ENCODE peak calls at places on chromosomes 2 and 18, in ten cellular contexts. One of them, this sample, is unnamed.

GRCh38 chr2:119694994-119695521 is 16.1 kb downstream of the TMEM177 start:
- DNase-seq in uterus: no peak
- DNase-seq in cardiac muscle cell: peak
- DNase-seq in neural progenitor cell: no peak
- DNase-seq in cardiac fibroblast: peak
- DNase-seq in neuronal stem cell: no peak
- DNase-seq in brain microvascular endothelial cell: peak
- DNase-seq in aorta: no peak
- DNase-seq in CD8-positive, alpha-beta memory T cell: no peak
- DNase-seq in fibroblast of lung: peak
- DNase-seq in this sample: peak

GRCh38 chr2:10096641-10097040 is 16.4 kb upstream of the CYS1 start:
- DNase-seq in brain microvascular endothelial cell: no peak
- DNase-seq in uterus: no peak
- DNase-seq in aorta: no peak
- DNase-seq in neural progenitor cell: peak
- DNase-seq in CD8-positive, alpha-beta memory T cell: no peak
- DNase-seq in cardiac fibroblast: no peak
- DNase-seq in neuronal stem cell: no peak
- DNase-seq in fibroblast of lung: no peak
- DNase-seq in cardiac muscle cell: no peak
- DNase-seq in this sample: no peak

GRCh38 chr2:175206866-175207265 is 25.4 kb upstream of the ATP5MC3 start:
- DNase-seq in uterus: no peak
- DNase-seq in brain microvascular endothelial cell: no peak
- DNase-seq in neuronal stem cell: no peak
- DNase-seq in cardiac fibroblast: no peak
- DNase-seq in aorta: no peak
- DNase-seq in neural progenitor cell: no peak
- DNase-seq in CD8-positive, alpha-beta memory T cell: no peak
- DNase-seq in fibroblast of lung: no peak
- DNase-seq in cardiac muscle cell: no peak
- DNase-seq in this sample: no peak

GRCh38 chr2:196592331-196592911 is 47.1 kb upstream of the CCDC150 start:
- DNase-seq in cardiac fibroblast: peak
- DNase-seq in cardiac muscle cell: peak
- DNase-seq in fibroblast of lung: peak
- DNase-seq in neural progenitor cell: no peak
- DNase-seq in uterus: no peak
- DNase-seq in CD8-positive, alpha-beta memory T cell: no peak
- DNase-seq in brain microvascular endothelial cell: peak
- DNase-seq in aorta: peak
- DNase-seq in neuronal stem cell: peak
- DNase-seq in this sample: peak

GRCh38 chr2:53129851-53130250 is 637.8 kb upstream of the CHAC2 start:
- DNase-seq in brain microvascular endothelial cell: peak
- DNase-seq in aorta: no peak
- DNase-seq in fibroblast of lung: peak
- DNase-seq in neuronal stem cell: no peak
- DNase-seq in uterus: no peak
- DNase-seq in CD8-positive, alpha-beta memory T cell: no peak
- DNase-seq in cardiac muscle cell: peak
- DNase-seq in cardiac fibroblast: peak
- DNase-seq in neural progenitor cell: no peak
- DNase-seq in this sample: peak

GRCh38 chr2:68454719-68455118 is 12.4 kb downstream of the FBXO48 start:
- DNase-seq in aorta: no peak
- DNase-seq in brain microvascular endothelial cell: no peak
- DNase-seq in fibroblast of lung: no peak
- DNase-seq in CD8-positive, alpha-beta memory T cell: no peak
- DNase-seq in cardiac fibroblast: no peak
- DNase-seq in neuronal stem cell: no peak
- DNase-seq in uterus: no peak
- DNase-seq in neural progenitor cell: no peak
- DNase-seq in cardiac muscle cell: no peak
- DNase-seq in this sample: no peak

GRCh38 chr2:81195017-81195773 is 890.6 kb upstream of the LRRTM1 start:
- DNase-seq in neural progenitor cell: no peak
- DNase-seq in cardiac muscle cell: no peak
- DNase-seq in brain microvascular endothelial cell: no peak
- DNase-seq in CD8-positive, alpha-beta memory T cell: no peak
- DNase-seq in neuronal stem cell: no peak
- DNase-seq in fibroblast of lung: no peak
- DNase-seq in cardiac fibroblast: no peak
- DNase-seq in aorta: peak
- DNase-seq in uterus: no peak
- DNase-seq in this sample: no peak

GRCh38 chr2:26725516-26725810 is 32.9 kb downstream of the KCNK3 start:
- DNase-seq in uterus: no peak
- DNase-seq in neuronal stem cell: no peak
- DNase-seq in cardiac muscle cell: no peak
- DNase-seq in CD8-positive, alpha-beta memory T cell: no peak
- DNase-seq in aorta: no peak
- DNase-seq in brain microvascular endothelial cell: no peak
- DNase-seq in cardiac fibroblast: no peak
- DNase-seq in neural progenitor cell: no peak
- DNase-seq in fibroblast of lung: no peak
- DNase-seq in this sample: no peak

GRCh38 chr2:3305952-3306351 is 71.7 kb downstream of the EIPR1 start:
- DNase-seq in aorta: peak
- DNase-seq in brain microvascular endothelial cell: no peak
- DNase-seq in uterus: no peak
- DNase-seq in fibroblast of lung: no peak
- DNase-seq in cardiac fibroblast: no peak
- DNase-seq in neural progenitor cell: no peak
- DNase-seq in neuronal stem cell: no peak
- DNase-seq in CD8-positive, alpha-beta memory T cell: no peak
- DNase-seq in cardiac muscle cell: no peak
- DNase-seq in this sample: no peak

GRCh38 chr18:12770469-12771219 is 67.8 kb downstream of the PSMG2 start:
- DNase-seq in fibroblast of lung: no peak
- DNase-seq in uterus: no peak
- DNase-seq in cardiac muscle cell: no peak
- DNase-seq in aorta: no peak
- DNase-seq in CD8-positive, alpha-beta memory T cell: no peak
- DNase-seq in neural progenitor cell: no peak
- DNase-seq in brain microvascular endothelial cell: no peak
- DNase-seq in neuronal stem cell: no peak
- DNase-seq in cardiac fibroblast: no peak
- DNase-seq in this sample: no peak

GRCh38 chr2:47767880-47768609 is 14.9 kb upstream of the MSH6 start:
- DNase-seq in cardiac muscle cell: peak
- DNase-seq in neural progenitor cell: peak
- DNase-seq in fibroblast of lung: peak
- DNase-seq in cardiac fibroblast: peak
- DNase-seq in CD8-positive, alpha-beta memory T cell: peak
- DNase-seq in aorta: peak
- DNase-seq in neuronal stem cell: peak
- DNase-seq in uterus: peak
- DNase-seq in brain microvascular endothelial cell: peak
- DNase-seq in this sample: peak

GRCh38 chr18:28855989-28856388 is 679.1 kb upstream of the CDH2 start:
- DNase-seq in CD8-positive, alpha-beta memory T cell: no peak
- DNase-seq in brain microvascular endothelial cell: no peak
- DNase-seq in cardiac fibroblast: peak
- DNase-seq in neuronal stem cell: no peak
- DNase-seq in cardiac muscle cell: no peak
- DNase-seq in fibroblast of lung: peak
- DNase-seq in aorta: no peak
- DNase-seq in uterus: no peak
- DNase-seq in neural progenitor cell: no peak
- DNase-seq in this sample: no peak

GRCh38 chr2:66577331-66578041 is 142.6 kb downstream of the MEIS1 start:
- DNase-seq in neuronal stem cell: no peak
- DNase-seq in CD8-positive, alpha-beta memory T cell: no peak
- DNase-seq in aorta: peak
- DNase-seq in brain microvascular endothelial cell: no peak
- DNase-seq in neural progenitor cell: peak
- DNase-seq in cardiac fibroblast: no peak
- DNase-seq in uterus: peak
- DNase-seq in cardiac muscle cell: no peak
- DNase-seq in fibroblast of lung: no peak
- DNase-seq in this sample: no peak

GRCh38 chr2:66580343-66580954 is 145.5 kb downstream of the MEIS1 start:
- DNase-seq in cardiac fibroblast: no peak
- DNase-seq in cardiac muscle cell: no peak
- DNase-seq in fibroblast of lung: no peak
- DNase-seq in aorta: no peak
- DNase-seq in uterus: no peak
- DNase-seq in neural progenitor cell: no peak
- DNase-seq in brain microvascular endothelial cell: no peak
- DNase-seq in neuronal stem cell: no peak
- DNase-seq in CD8-positive, alpha-beta memory T cell: no peak
- DNase-seq in this sample: no peak

GRCh38 chr2:66578853-66579158 is 143.9 kb downstream of the MEIS1 start:
- DNase-seq in cardiac muscle cell: no peak
- DNase-seq in cardiac fibroblast: no peak
- DNase-seq in neuronal stem cell: no peak
- DNase-seq in brain microvascular endothelial cell: no peak
- DNase-seq in aorta: no peak
- DNase-seq in fibroblast of lung: no peak
- DNase-seq in uterus: no peak
- DNase-seq in neural progenitor cell: no peak
- DNase-seq in CD8-positive, alpha-beta memory T cell: no peak
- DNase-seq in this sample: no peak

GRCh38 chr2:66578067-66578852 is 143.3 kb downstream of the MEIS1 start:
- DNase-seq in uterus: peak
- DNase-seq in brain microvascular endothelial cell: no peak
- DNase-seq in cardiac muscle cell: no peak
- DNase-seq in cardiac fibroblast: no peak
- DNase-seq in neuronal stem cell: no peak
- DNase-seq in neural progenitor cell: peak
- DNase-seq in aorta: peak
- DNase-seq in CD8-positive, alpha-beta memory T cell: no peak
- DNase-seq in fibroblast of lung: no peak
- DNase-seq in this sample: peak

DNA sequence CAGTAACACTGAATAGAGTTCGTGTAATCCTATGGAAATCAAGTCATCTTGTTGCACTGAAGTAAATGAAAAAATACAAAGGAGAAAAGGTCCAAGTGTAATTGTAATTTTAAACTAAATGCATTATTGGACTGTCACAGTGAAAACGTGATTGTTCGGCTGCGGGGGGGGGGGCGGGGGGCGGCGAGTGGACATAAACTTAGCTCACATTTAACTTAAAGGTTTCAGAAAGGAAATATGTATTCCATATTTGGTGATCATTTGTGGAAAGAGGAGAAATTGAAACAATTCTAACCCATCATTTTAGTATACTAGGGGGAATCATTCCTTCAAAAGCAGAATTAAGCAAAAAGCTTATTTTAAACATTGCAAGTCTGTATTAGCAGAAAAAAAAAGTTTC is 144.6 kb downstream of the MEIS1 start:
- DNase-seq in neuronal stem cell: no peak
- DNase-seq in uterus: no peak
- DNase-seq in brain microvascular endothelial cell: no peak
- DNase-seq in neural progenitor cell: no peak
- DNase-seq in aorta: no peak
- DNase-seq in cardiac muscle cell: no peak
- DNase-seq in cardiac fibroblast: no peak
- DNase-seq in CD8-positive, alpha-beta memory T cell: no peak
- DNase-seq in fibroblast of lung: no peak
- DNase-seq in this sample: no peak
- H3K4me3 ChIP-seq in neuronal stem cell: no peak
- H3K4me3 ChIP-seq in uterus: peak
- H3K4me3 ChIP-seq in brain microvascular endothelial cell: no peak
- H3K4me3 ChIP-seq in neural progenitor cell: no peak
- H3K4me3 ChIP-seq in aorta: no peak
- H3K4me3 ChIP-seq in cardiac muscle cell: peak
- H3K4me3 ChIP-seq in cardiac fibroblast: no peak
- H3K4me3 ChIP-seq in CD8-positive, alpha-beta memory T cell: no peak
- H3K4me3 ChIP-seq in fibroblast of lung: peak
- H3K4me3 ChIP-seq in this sample: no peak

GRCh38 chr2:127592761-127593227 is 53.2 kb upstream of the GPR17 start:
- DNase-seq in neuronal stem cell: no peak
- DNase-seq in neural progenitor cell: no peak
- DNase-seq in cardiac muscle cell: no peak
- DNase-seq in uterus: no peak
- DNase-seq in cardiac fibroblast: no peak
- DNase-seq in brain microvascular endothelial cell: no peak
- DNase-seq in CD8-positive, alpha-beta memory T cell: no peak
- DNase-seq in fibroblast of lung: no peak
- DNase-seq in aorta: peak
- DNase-seq in this sample: no peak
- H3K4me3 ChIP-seq in neuronal stem cell: no peak
- H3K4me3 ChIP-seq in neural progenitor cell: no peak
- H3K4me3 ChIP-seq in cardiac muscle cell: no peak
- H3K4me3 ChIP-seq in uterus: no peak
- H3K4me3 ChIP-seq in cardiac fibroblast: no peak
- H3K4me3 ChIP-seq in brain microvascular endothelial cell: no peak
- H3K4me3 ChIP-seq in CD8-positive, alpha-beta memory T cell: no peak
- H3K4me3 ChIP-seq in fibroblast of lung: no peak
- H3K4me3 ChIP-seq in aorta: no peak
- H3K4me3 ChIP-seq in this sample: no peak

GRCh38 chr2:172965433-172965832 is 110.2 kb upstream of the MAP3K20 start:
- DNase-seq in cardiac fibroblast: no peak
- DNase-seq in CD8-positive, alpha-beta memory T cell: no peak
- DNase-seq in cardiac muscle cell: no peak
- DNase-seq in neuronal stem cell: no peak
- DNase-seq in aorta: no peak
- DNase-seq in neural progenitor cell: no peak
- DNase-seq in uterus: no peak
- DNase-seq in fibroblast of lung: peak
- DNase-seq in brain microvascular endothelial cell: no peak
- DNase-seq in this sample: no peak
- H3K4me3 ChIP-seq in cardiac fibroblast: no peak
- H3K4me3 ChIP-seq in CD8-positive, alpha-beta memory T cell: no peak
- H3K4me3 ChIP-seq in cardiac muscle cell: no peak
- H3K4me3 ChIP-seq in neuronal stem cell: no peak
- H3K4me3 ChIP-seq in aorta: no peak
- H3K4me3 ChIP-seq in neural progenitor cell: no peak
- H3K4me3 ChIP-seq in uterus: no peak
- H3K4me3 ChIP-seq in fibroblast of lung: no peak
- H3K4me3 ChIP-seq in brain microvascular endothelial cell: no peak
- H3K4me3 ChIP-seq in this sample: no peak

DNA sequence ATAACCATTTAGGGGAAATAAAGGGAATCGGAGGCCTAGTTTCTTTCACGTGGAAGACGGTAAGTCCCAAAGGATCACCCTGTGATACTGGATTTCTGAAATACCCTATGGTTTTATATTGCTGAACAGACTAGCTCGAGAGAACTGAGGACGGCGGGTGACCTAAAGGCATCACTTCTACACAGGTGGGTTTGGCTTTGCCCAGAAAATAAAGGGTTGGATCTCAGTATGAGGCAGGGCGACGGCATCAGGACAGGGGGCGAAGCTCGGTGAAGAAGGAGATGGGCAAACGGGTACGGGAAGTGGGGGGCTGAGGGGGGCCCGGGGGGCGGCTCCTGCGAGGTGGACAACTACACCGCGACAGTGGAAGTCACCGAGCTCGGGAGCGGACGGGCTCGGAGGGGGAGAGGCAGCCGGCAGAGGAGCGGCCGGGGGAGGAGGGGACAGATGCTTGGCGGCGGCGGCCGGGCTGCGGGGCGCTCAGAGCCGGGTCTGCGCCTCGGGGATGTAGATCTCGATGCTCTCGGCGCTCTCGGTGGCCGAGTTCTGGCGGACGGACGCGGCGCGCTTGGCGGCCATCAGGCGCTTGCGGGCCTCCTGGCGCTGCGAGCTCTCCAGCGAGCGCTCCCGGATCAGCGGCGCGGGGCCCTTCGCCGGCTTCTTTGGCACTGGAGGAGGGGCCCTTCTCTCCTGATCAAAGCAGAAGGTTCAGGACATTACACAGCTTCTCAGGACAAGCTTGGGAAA is 48.9 kb downstream of the TGIF1 start:
- DNase-seq in neural progenitor cell: peak
- DNase-seq in fibroblast of lung: peak
- DNase-seq in aorta: peak
- DNase-seq in cardiac muscle cell: peak
- DNase-seq in brain microvascular endothelial cell: peak
- DNase-seq in cardiac fibroblast: peak
- DNase-seq in uterus: peak
- DNase-seq in neuronal stem cell: peak
- DNase-seq in CD8-positive, alpha-beta memory T cell: no peak
- DNase-seq in this sample: peak
- H3K4me3 ChIP-seq in neural progenitor cell: peak
- H3K4me3 ChIP-seq in fibroblast of lung: peak
- H3K4me3 ChIP-seq in aorta: peak
- H3K4me3 ChIP-seq in cardiac muscle cell: peak
- H3K4me3 ChIP-seq in brain microvascular endothelial cell: peak
- H3K4me3 ChIP-seq in cardiac fibroblast: peak
- H3K4me3 ChIP-seq in uterus: peak
- H3K4me3 ChIP-seq in neuronal stem cell: peak
- H3K4me3 ChIP-seq in CD8-positive, alpha-beta memory T cell: no peak
- H3K4me3 ChIP-seq in this sample: peak

This sample was measured in astrocyte of the spinal cord.